ENCODE peak calls at places on chromosome 1, in seven cellular contexts. A is hypothalamus, T is GM20000, Q is GM12865, M is Ammon's horn, N is lower leg skin, S is kidney tubule cell. U is an unnamed sample.

GRCh38 chr1:212500351-212500750 is 67.6 kb downstream of the NENF start:
- DNase-seq in S (no peak), T (no peak), N (no peak), A (no peak), Q (no peak), M (no peak), U (no peak)

GRCh38 chr1:158943059-158943458 is 11.7 kb downstream of the PYHIN1 start:
- DNase-seq in N (no peak), M (no peak), A (no peak), Q (no peak), S (peak; percentile 2), T (no peak), U (no peak)

GRCh38 chr1:230858918-230859819 is 9.2 kb downstream of the C1orf198 start:
- DNase-seq in M (peak; percentile 97), S (no peak), T (no peak), Q (no peak), A (peak; percentile 72), N (no peak), U (no peak)

GRCh38 chr1:211797994-211798393 is 32.6 kb downstream of the LPGAT1 start:
- DNase-seq in Q (no peak), T (no peak), S (no peak), M (no peak), N (no peak), A (no peak), U (no peak)

GRCh38 chr1:39491146-39491921 is at the start of gene BMP8A:
- DNase-seq in S (peak; percentile 62), N (no peak), A (no peak), Q (peak; percentile 82), M (no peak), T (peak; percentile 97), U (peak; percentile 75)

GRCh38 chr1:118773656-118774055 is 214.5 kb downstream of the TBX15 start:
- DNase-seq in T (no peak), A (no peak), M (no peak), N (no peak), S (peak; percentile 63), Q (no peak), U (no peak)

GRCh38 chr1:192877283-192877886 is 68.5 kb downstream of the RGS2 start:
- DNase-seq in Q (peak; percentile 10), N (no peak), T (no peak), S (no peak), M (no peak), A (no peak), U (no peak)

GRCh38 chr1:206686486-206687249 is 2.0 kb downstream of the MAPKAPK2 start:
- DNase-seq in T (peak; percentile 81), Q (peak; percentile 71), M (no peak), S (peak; percentile 29), A (no peak), N (no peak), U (no peak)

U was measured in stimulated activated naive CD8-positive, alpha-beta T cell treated with anti-CD3 and anti-CD28 coated beads, Interleukin-15, amount 100 ng/mL, for 72 hours.